ENCODE peak calls at places on chromosomes 11 and 22, in four cellular contexts. M, K, I and O are unnamed samples.

GRCh38 chr11:71489311-71490043 is 36.5 kb downstream of the NADSYN1 start:
- DNase-seq in M (no peak), K (no peak), I (peak), O (no peak)

GRCh38 chr11:10087186-10087585 is 206.8 kb downstream of the SBF2 start:
- DNase-seq in M (no peak), K (no peak), I (no peak), O (no peak)

GRCh38 chr11:100681064-100681502 is 6.0 kb upstream of the ARHGAP42 start:
- DNase-seq in M (peak), K (no peak), I (no peak), O (peak)

GRCh38 chr11:824942-825341 is 2.8 kb upstream of the CRACR2B start:
- DNase-seq in M (no peak), K (no peak), I (no peak), O (no peak)

GRCh38 chr22:46591890-46592289 is 28.3 kb upstream of the GRAMD4 start:
- DNase-seq in M (no peak), K (no peak), I (no peak), O (no peak)

GRCh38 chr11:76642341-76642740 is 28.2 kb downstream of the LRRC32 start:
- DNase-seq in M (no peak), K (peak), I (no peak), O (no peak)

GRCh38 chr11:132471491-132471890 is 1060.8 kb downstream of the OPCML start:
- DNase-seq in M (no peak), K (no peak), I (no peak), O (no peak)

GRCh38 chr22:42967005-42967404 is 47.9 kb downstream of the PACSIN2 start:
- DNase-seq in M (no peak), K (no peak), I (no peak), O (no peak)

GRCh38 chr11:111097191-111097590 is 148.3 kb upstream of the POU2AF2 start:
- DNase-seq in M (no peak), K (no peak), I (peak), O (peak)

GRCh38 chr11:122879785-122880184 is 2.8 kb upstream of the JHY start:
- DNase-seq in M (peak), K (no peak), I (no peak), O (no peak)

GRCh38 chr22:42280140-42280539 is 9.7 kb upstream of the TCF20 start:
- DNase-seq in M (no peak), K (no peak), I (no peak), O (no peak)

GRCh38 chr11:65575568-65576231 is at the start of gene EHBP1L1:
- DNase-seq in M (peak), K (peak), I (no peak), O (no peak)

GRCh38 chr11:113168358-113168757 is 146.0 kb upstream of the TTC12 start:
- DNase-seq in M (no peak), K (no peak), I (no peak), O (no peak)

GRCh38 chr22:48218889-48219420 is 1456.5 kb downstream of the TBC1D22A start:
- DNase-seq in M (no peak), K (no peak), I (no peak), O (no peak)

GRCh38 chr22:36541831-36542391 is 12.9 kb upstream of the EIF3D start:
- DNase-seq in M (no peak), K (no peak), I (peak), O (no peak)

GRCh38 chr11:70252844-70253243 is 17.6 kb upstream of the PPFIA1 start:
- DNase-seq in M (no peak), K (no peak), I (no peak), O (no peak)

GRCh38 chr11:124204008-124204407 is 20.9 kb downstream of the OR10D3 start:
- DNase-seq in M (no peak), K (no peak), I (no peak), O (no peak)

GRCh38 chr11:44823920-44824704 is 97.3 kb downstream of the TSPAN18 start:
- DNase-seq in M (peak), K (no peak), I (no peak), O (no peak)

GRCh38 chr11:45660717-45661416 is 4.6 kb downstream of the CHST1 start:
- DNase-seq in M (no peak), K (no peak), I (no peak), O (no peak)

GRCh38 chr11:122137081-122137793 is 21.2 kb upstream of the BLID start:
- DNase-seq in M (no peak), K (no peak), I (peak), O (peak)

GRCh38 chr22:23382796-23383195 is 197.3 kb downstream of the IGLL1 start:
- DNase-seq in M (no peak), K (no peak), I (no peak), O (no peak)

DNA sequence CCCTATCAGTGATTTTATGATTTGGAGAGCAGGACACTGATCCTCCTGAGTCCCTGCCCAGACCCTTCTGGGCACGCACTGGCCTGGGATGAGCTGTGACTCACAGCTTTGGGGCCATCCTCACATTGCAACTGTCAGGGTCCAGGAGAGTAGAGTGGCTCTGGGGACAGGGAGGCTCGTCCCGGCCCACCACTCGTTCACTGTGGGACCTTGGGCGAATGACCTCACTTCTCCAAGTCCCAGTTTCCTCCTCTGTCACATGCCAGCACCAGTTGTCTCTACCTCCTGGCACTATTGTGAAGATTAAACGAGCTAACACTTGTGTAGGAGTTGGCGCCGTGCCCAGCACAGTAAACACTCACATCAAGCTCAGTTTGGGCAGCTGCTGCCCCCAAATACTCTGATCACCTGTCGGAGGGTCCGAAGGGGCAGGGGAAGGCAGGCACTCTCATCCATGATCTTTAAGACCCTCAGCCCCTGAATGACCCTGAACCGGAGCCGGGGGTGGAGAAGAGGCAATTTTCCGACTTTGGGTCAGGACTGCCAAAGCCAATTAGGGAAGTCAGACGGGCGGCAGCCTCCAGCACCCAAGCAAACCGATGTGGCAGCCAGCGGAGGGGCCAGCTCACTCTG is 235.1 kb downstream of the MIAT start:
- DNase-seq in M (peak), K (no peak), I (no peak), O (peak)
- H3K27ac ChIP-seq in M (no peak), K (no peak), I (no peak), O (peak)

DNA sequence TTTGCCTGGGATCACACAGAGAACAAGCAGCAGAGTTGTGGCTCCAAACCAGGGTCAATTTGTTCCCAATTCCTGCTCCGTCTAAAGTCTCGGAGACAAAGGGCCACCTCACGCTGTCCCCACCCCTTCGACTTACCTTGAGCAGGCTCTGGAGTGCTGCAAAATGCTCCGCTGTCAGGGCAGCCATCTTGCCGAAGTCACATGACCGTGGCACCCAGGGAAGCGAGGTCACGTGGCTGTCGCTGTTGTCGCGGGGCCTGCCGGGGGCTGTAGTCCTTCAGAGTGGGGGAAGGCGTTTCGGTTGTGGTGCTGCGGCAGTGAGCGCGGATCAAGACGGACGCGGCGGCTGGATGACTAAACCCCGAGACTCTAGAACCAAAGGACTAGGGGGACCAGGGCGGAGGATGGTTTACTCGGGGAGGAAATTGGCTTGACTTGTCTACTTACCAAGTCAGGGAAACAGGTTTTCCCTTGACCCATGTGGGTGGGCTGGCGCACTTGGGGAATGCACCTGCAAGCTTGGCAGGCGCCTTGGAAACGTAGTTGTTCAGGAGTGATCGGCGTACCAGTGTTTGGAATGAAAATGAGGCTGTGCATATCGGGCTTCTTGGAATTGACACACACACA is at the start of gene COMMD9:
- DNase-seq in M (peak), K (peak), I (peak), O (peak)
- H3K27ac ChIP-seq in M (peak), K (peak), I (no peak), O (no peak)

DNA sequence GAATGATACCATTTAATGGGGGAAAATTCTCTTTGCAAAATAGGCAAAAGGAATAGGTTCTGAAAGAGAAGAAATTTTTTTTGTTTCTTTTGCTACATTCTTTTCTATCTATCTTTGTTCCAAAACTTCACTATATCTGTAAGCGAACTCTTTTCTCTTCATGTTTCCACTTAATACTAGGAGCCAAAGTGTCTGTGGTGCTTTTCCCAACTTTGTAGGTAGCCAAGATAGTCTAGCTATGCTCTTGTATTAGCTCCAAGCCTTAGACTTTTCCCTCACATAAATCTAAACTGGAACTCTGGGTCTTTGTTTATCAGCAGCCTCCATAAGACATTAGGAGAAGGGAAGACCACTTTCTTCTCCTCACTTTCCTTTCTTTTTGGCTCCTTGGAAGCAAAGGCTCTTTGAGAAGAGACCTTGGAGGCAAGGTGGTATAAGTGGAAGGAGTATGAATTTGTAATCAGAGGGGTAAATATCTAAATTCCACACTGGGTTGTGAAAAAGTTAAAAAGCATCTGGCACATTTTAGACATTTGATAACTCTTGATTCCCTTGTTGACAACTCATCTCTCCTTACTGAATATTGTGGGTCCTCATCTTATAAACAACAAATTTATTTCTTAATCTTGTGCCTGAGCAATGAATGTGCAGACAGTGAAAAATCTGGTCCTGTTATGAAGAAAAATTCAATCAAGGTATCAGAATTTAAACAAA is 130.0 kb downstream of the EHF start:
- DNase-seq in M (no peak), K (no peak), I (no peak), O (no peak)
- H3K27ac ChIP-seq in M (no peak), K (no peak), I (no peak), O (no peak)

GRCh38 chr22:49779226-49779625 is 48.4 kb downstream of the BRD1 start:
- DNase-seq in M (peak), K (no peak), I (no peak), O (peak)

GRCh38 chr22:49780992-49781782 is 46.5 kb downstream of the BRD1 start:
- DNase-seq in M (no peak), K (no peak), I (no peak), O (no peak)

GRCh38 chr22:49780281-49780991 is 47.2 kb downstream of the BRD1 start:
- DNase-seq in M (no peak), K (no peak), I (no peak), O (peak)

GRCh38 chr22:49777569-49778250 is 50.0 kb downstream of the BRD1 start:
- DNase-seq in M (no peak), K (no peak), I (no peak), O (no peak)

GRCh38 chr22:49779853-49780271 is 47.8 kb downstream of the BRD1 start:
- DNase-seq in M (no peak), K (no peak), I (no peak), O (no peak)
- H3K27ac ChIP-seq in M (peak), K (no peak), I (no peak), O (peak)

GRCh38 chr11:35139883-35140282 is 912 bp downstream of the CD44 start:
- DNase-seq in M (no peak), K (no peak), I (no peak), O (peak)

GRCh38 chr11:35138058-35138457 is 913 bp upstream of the CD44 start:
- DNase-seq in M (no peak), K (no peak), I (no peak), O (no peak)

GRCh38 chr11:35141034-35141433 is 2.1 kb downstream of the CD44 start:
- DNase-seq in M (peak), K (no peak), I (no peak), O (no peak)

GRCh38 chr11:35138606-35138948 is 394 bp upstream of the CD44 start:
- DNase-seq in M (peak), K (no peak), I (no peak), O (no peak)

DNA sequence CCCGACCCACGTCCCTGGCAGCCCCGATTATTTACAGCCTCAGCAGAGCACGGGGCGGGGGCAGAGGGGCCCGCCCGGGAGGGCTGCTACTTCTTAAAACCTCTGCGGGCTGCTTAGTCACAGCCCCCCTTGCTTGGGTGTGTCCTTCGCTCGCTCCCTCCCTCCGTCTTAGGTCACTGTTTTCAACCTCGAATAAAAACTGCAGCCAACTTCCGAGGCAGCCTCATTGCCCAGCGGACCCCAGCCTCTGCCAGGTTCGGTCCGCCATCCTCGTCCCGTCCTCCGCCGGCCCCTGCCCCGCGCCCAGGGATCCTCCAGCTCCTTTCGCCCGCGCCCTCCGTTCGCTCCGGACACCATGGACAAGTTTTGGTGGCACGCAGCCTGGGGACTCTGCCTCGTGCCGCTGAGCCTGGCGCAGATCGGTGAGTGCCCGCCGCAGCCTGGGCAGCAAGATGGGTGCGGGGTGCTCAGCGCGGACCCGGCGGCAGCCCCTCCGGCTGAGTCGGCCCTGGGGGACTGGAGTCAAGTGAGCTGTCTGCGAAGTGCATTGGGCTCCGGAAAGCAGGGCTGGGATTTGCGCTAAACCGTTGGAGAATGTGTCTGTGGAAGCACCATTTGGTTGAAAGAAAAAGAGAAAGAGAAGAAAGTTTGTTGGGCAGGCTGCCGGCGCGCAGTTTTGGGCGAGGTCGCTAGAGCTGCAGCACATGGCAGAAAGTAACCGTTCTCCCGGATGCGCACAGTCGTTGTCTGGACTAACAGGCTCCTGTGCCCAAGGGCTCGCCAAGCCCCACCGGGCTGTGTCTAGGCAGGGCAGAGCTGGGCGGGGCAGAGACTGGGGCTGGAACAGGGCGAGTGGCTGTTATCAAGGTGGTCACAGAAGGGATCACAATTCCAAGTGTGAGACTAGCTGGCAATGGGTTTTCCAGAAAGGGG is at the start of gene CD44:
- DNase-seq in M (peak), K (peak), I (peak), O (no peak)
- H3K27ac ChIP-seq in M (no peak), K (peak), I (peak), O (no peak)

GRCh38 chr11:1868056-1868635 is 15.3 kb downstream of the LSP1 start:
- DNase-seq in M (no peak), K (no peak), I (no peak), O (no peak)
- H3K27ac ChIP-seq in M (no peak), K (peak), I (no peak), O (no peak)

DNA sequence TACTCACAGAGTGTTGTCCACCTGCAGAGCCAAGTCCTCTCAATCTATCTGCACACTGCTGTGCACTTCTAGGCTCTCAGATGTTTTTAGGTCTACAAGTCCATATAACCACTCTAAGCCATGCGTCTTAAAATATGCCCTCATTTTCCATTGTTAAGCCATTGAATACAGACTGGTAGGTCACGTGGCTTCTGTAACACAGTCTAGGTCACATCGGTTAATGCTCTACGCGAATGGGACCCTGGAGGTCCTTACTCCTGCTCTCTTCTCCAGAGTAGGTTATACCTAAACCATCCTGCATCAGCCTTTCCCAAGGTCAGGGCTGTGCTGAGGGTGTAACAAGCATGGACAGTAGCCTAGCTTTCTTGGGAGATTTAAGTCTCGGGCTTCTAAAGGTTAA is 819 bp downstream of the JAML start:
- DNase-seq in M (no peak), K (no peak), I (no peak), O (no peak)
- H3K27ac ChIP-seq in M (no peak), K (peak), I (no peak), O (no peak)

GRCh38 chr11:6205366-6205765 is at the start of gene C11orf42:
- DNase-seq in M (no peak), K (no peak), I (no peak), O (no peak)
- H3K27ac ChIP-seq in M (no peak), K (no peak), I (no peak), O (no peak)

GRCh38 chr22:28989484-28989883 is 72.1 kb downstream of the C22orf31 start:
- DNase-seq in M (no peak), K (no peak), I (no peak), O (no peak)
- H3K27ac ChIP-seq in M (peak), K (no peak), I (peak), O (no peak)

GRCh38 chr11:27194976-27195375 is 154.4 kb downstream of the BBOX1 start:
- DNase-seq in M (no peak), K (no peak), I (no peak), O (no peak)
- H3K27ac ChIP-seq in M (no peak), K (no peak), I (no peak), O (no peak)